ENCODE peak calls at places on chromosome X, in ten cellular contexts. E is activated CD8-positive, alpha-beta memory T cell treated with anti-CD3 and anti-CD28 coated beads for 24 hours; W is activated T-cell treated with anti-CD3 and anti-CD28 coated beads, Interleukin-2, amount 50 U/mL, for 72 hours; U is IMR-90; T is stimulated activated CD8-positive, alpha-beta memory T cell treated with anti-CD3 and anti-CD28 coated beads, Interleukin-7, amount 100 ng/mL, for 4 hours; J is AG04449; R is choroid plexus epithelial cell; Q is GM23248; Y is RPMI7951; X is osteocyte. A is an unnamed sample.
A peak's percentile ranks its signal among the peaks of the same experiment; 100 is the strongest.

GRCh38 chrX:47885501-47885900 is 48.8 kb downstream of the ZNF81 start:
- DNase-seq in E (no peak), W (no peak), U (no peak), T (no peak), J (no peak), R (no peak), Q (no peak), Y (no peak), X (no peak), A (no peak)

GRCh38 chrX:40543661-40544328 is 37.0 kb upstream of the ATP6AP2 start:
- DNase-seq in E (no peak), W (peak; percentile 16), U (peak; percentile 71), T (no peak), J (no peak), R (peak; percentile 54), Q (peak; percentile 46), Y (peak; percentile 57), X (no peak), A (peak; percentile 60)

GRCh38 chrX:18076434-18076833 is 144.3 kb downstream of the BEND2 start:
- DNase-seq in E (no peak), W (no peak), U (no peak), T (no peak), J (no peak), R (no peak), Q (no peak), Y (no peak), X (no peak), A (no peak)

GRCh38 chrX:16930392-16930791 is 16.1 kb upstream of the REPS2 start:
- DNase-seq in E (no peak), W (no peak), U (no peak), T (no peak), J (no peak), R (peak; percentile 55), Q (no peak), Y (no peak), X (no peak), A (no peak)

GRCh38 chrX:20454117-20454516 is 187.4 kb upstream of the RPS6KA3 start:
- DNase-seq in E (no peak), W (peak; percentile 2), U (peak; percentile 25), T (no peak), J (no peak), R (peak; percentile 5), Q (peak; percentile 69), Y (peak; percentile 68), X (no peak), A (peak; percentile 18)

GRCh38 chrX:20529301-20529700 is 262.6 kb upstream of the RPS6KA3 start:
- DNase-seq in E (no peak), W (no peak), U (no peak), T (no peak), J (no peak), R (peak; percentile 32), Q (no peak), Y (no peak), X (no peak), A (no peak)

GRCh38 chrX:49039598-49040375 is 3.4 kb downstream of the TFE3 start:
- DNase-seq in E (peak; percentile 70), W (peak; percentile 34), U (peak; percentile 94), T (peak; percentile 41), J (peak; percentile 74), R (peak; percentile 93), Q (peak; percentile 93), Y (peak; percentile 95), X (peak; percentile 88), A (peak; percentile 94)

GRCh38 chrX:17861496-17862011 is 456 bp upstream of the RAI2 start:
- DNase-seq in E (no peak), W (no peak), U (no peak), T (no peak), J (no peak), R (no peak), Q (no peak), Y (no peak), X (no peak), A (no peak)

GRCh38 chrX:70166601-70167590 is 10.4 kb upstream of the DGAT2L6 start:
- DNase-seq in E (no peak), W (no peak), U (peak; percentile 83), T (no peak), J (peak; percentile 51), R (peak; percentile 71), Q (peak; percentile 75), Y (peak; percentile 74), X (no peak), A (peak; percentile 60)

GRCh38 chrX:21873063-21873785 is 17.4 kb downstream of the YY2 start:
- DNase-seq in E (no peak), W (no peak), U (peak; percentile 46), T (no peak), J (no peak), R (peak; percentile 71), Q (peak; percentile 40), Y (no peak), X (no peak), A (no peak)

GRCh38 chrX:4358577-4358976 is 645.1 kb upstream of the PRKX start:
- DNase-seq in E (no peak), W (no peak), U (no peak), T (no peak), J (no peak), R (no peak), Q (no peak), Y (no peak), X (no peak), A (no peak)

GRCh38 chrX:23888887-23889501 is 18.7 kb downstream of the APOO start:
- DNase-seq in E (no peak), W (no peak), U (peak; percentile 42), T (no peak), J (no peak), R (no peak), Q (peak; percentile 50), Y (no peak), X (no peak), A (peak; percentile 41)

GRCh38 chrX:14026121-14026520 is 3.6 kb downstream of the GEMIN8 start:
- DNase-seq in E (no peak), W (no peak), U (no peak), T (no peak), J (no peak), R (no peak), Q (no peak), Y (no peak), X (no peak), A (no peak)

GRCh38 chrX:16836371-16836770 is 33.8 kb downstream of the RBBP7 start:
- DNase-seq in E (no peak), W (no peak), U (peak; percentile 13), T (no peak), J (no peak), R (no peak), Q (peak; percentile 23), Y (peak; percentile 68), X (no peak), A (peak; percentile 41)

A was measured in fibroblast of mammary gland.